ENCODE peak calls at places on chromosomes 7 and 10, in eight cellular contexts. X is tibial artery; E is HCT116; P is psoas muscle; D is CD8-positive, alpha-beta T cell; F is B cell; J is GM13976; G is osteocyte. B is an unnamed sample.

GRCh38 chr10:93352638-93353383 is 129.3 kb downstream of the MYOF start:
- DNase-seq in X (no peak), E (no peak), P (no peak), D (no peak), F (peak; percentile 41), J (peak; percentile 53), G (no peak), B (peak; percentile 53)

GRCh38 chr7:1511829-1512422 is 7.7 kb upstream of the INTS1 start:
- DNase-seq in X (no peak), E (no peak), P (no peak), D (no peak), F (no peak), J (no peak), G (no peak), B (no peak)

GRCh38 chr10:64636461-64636860 is 1115.3 kb downstream of the REEP3 start:
- DNase-seq in X (no peak), E (no peak), P (no peak), D (no peak), F (no peak), J (no peak), G (no peak), B (no peak)

GRCh38 chr10:13698217-13698616 is 111.5 kb downstream of the PRPF18 start:
- DNase-seq in X (no peak), E (no peak), P (no peak), D (no peak), F (no peak), J (no peak), G (no peak), B (no peak)

GRCh38 chr10:70879244-70879643 is 9.1 kb downstream of the PCBD1 start:
- DNase-seq in X (no peak), E (no peak), P (no peak), D (no peak), F (no peak), J (no peak), G (no peak), B (no peak)

GRCh38 chr10:86342111-86342863 is 24.3 kb downstream of the GRID1 start:
- DNase-seq in X (peak; percentile 41), E (no peak), P (no peak), D (no peak), F (no peak), J (no peak), G (no peak), B (no peak)

GRCh38 chr10:92696606-92697383 is 7.0 kb downstream of the HHEX start:
- DNase-seq in X (no peak), E (no peak), P (no peak), D (no peak), F (peak; percentile 24), J (no peak), G (no peak), B (no peak)

GRCh38 chr10:73076361-73077183 is 20.1 kb downstream of the P4HA1 start:
- DNase-seq in X (peak; percentile 78), E (no peak), P (no peak), D (no peak), F (no peak), J (no peak), G (no peak), B (no peak)

GRCh38 chr7:98251251-98251843 is 685 bp downstream of the TECPR1 start:
- DNase-seq in X (no peak), E (no peak), P (peak; percentile 71), D (peak; percentile 50), F (peak; percentile 66), J (peak; percentile 46), G (no peak), B (peak; percentile 64)

GRCh38 chr7:75611557-75612178 is 119.5 kb downstream of the SPDYE5 start:
- DNase-seq in X (peak; percentile 95), E (no peak), P (peak; percentile 82), D (no peak), F (no peak), J (no peak), G (no peak), B (no peak)
- TF ChIP-seq CTCF in X (no peak), E (no peak), P (no peak), D (no peak), F (no peak), J (no peak), G (no peak), B (no peak)

GRCh38 chr7:92717982-92718716 is 118.2 kb downstream of the CDK6 start:
- DNase-seq in X (peak; percentile 72), E (no peak), P (peak; percentile 57), D (peak; percentile 29), F (peak; percentile 37), J (peak; percentile 36), G (no peak), B (peak; percentile 58)

GRCh38 chr7:92717601-92717981 is 118.8 kb downstream of the CDK6 start:
- DNase-seq in X (no peak), E (no peak), P (no peak), D (no peak), F (no peak), J (no peak), G (no peak), B (no peak)

GRCh38 chr7:92722541-92722940 is 113.8 kb downstream of the CDK6 start:
- DNase-seq in X (no peak), E (no peak), P (no peak), D (no peak), F (no peak), J (no peak), G (no peak), B (no peak)

GRCh38 chr7:92723205-92723604 is 113.2 kb downstream of the CDK6 start:
- DNase-seq in X (no peak), E (no peak), P (no peak), D (no peak), F (no peak), J (no peak), G (no peak), B (no peak)

DNA sequence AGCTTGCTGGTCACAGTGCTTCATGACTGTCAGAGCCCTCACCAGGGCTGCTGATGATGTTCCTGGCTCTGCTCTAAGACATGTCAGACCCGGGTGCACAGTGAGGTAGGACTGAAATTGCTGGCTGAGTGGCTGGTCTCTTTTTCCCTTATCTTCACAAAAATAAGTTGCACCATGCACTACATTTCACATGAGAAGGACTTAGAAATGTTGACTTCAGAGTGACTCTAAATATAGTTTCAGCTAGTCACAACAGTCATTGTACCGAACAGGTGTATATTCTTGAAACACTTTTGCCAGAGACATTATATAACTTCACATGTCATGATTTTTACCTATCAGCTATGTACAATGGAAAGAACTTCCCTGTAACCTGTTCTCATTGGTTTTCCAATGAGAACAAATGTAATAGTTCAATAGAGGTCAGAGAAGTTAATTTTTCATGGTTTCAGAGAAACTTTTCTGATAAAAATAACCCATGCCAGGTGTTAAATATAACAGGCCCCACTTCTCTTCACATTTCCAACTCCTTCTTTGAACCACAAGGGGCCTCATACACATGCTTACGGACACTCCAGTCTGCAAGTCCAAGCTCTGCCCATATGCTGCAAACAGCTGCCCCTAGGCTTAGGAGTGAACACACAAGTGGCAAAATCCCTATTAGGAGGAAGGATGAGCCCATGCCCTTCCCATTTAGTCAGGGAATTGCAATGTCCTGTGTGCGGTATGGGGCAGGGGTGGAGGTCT is 115.6 kb downstream of the CDK6 start:
- DNase-seq in X (no peak), E (no peak), P (no peak), D (no peak), F (no peak), J (no peak), G (no peak), B (peak; percentile 19)
- TF ChIP-seq CTCF in X (no peak), E (no peak), P (no peak), D (no peak), F (no peak), J (peak; percentile 9), G (no peak), B (no peak)

DNA sequence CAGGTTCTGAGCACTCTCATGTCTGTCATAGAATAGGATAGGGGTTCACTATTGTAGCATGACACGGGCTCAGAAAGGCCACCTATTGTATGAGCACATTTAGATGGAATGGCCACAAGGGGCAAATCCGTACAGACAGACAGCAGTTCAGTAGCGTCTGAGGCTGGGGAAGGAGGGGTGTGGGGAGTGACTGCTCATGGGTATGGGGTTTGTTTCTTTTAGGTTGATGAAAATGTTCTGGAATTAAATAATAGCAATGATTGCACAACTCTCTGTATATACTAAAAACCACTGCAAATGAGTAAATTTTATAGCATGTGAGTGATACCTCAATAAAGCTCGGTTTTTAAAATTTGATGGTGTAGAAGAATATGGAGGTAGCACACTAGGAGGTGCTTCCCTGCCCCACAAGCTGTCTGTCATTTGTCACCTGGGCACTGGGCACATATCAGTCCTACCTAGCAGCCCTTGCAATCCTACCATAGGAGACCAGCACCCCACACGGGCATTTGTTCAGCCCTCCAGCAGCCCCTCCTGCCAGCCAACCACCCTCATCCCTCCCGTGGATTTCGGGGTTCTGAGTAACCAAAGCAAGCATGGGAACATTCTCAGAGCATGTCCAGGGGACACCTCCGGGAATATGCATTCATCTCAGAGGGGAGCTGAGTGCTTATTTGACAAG is 35.2 kb downstream of the KCNMA1 start:
- DNase-seq in X (no peak), E (no peak), P (no peak), D (no peak), F (no peak), J (no peak), G (no peak), B (no peak)
- TF ChIP-seq CTCF in X (no peak), E (peak; percentile 30), P (no peak), D (no peak), F (no peak), J (no peak), G (peak; percentile 12), B (no peak)

GRCh38 chr7:121752706-121753105 is 120.3 kb upstream of the PTPRZ1 start:
- DNase-seq in X (no peak), E (peak; percentile 2), P (no peak), D (no peak), F (no peak), J (no peak), G (no peak), B (peak; percentile 4)
- TF ChIP-seq CTCF in X (no peak), E (peak; percentile 57), P (no peak), D (no peak), F (no peak), J (peak; percentile 11), G (peak; percentile 52), B (peak; percentile 17)

B was measured in GM20000.